ENCODE peak calls at places on chromosomes 6 and 20, in eight cellular contexts. H is bronchial epithelial cell, T is colonic mucosa, Q is GM12865, C is HFF-Myc, A is lower lobe of right lung, U is transverse colon, E is AG04449. J is an unnamed sample.

GRCh38 chr20:4666001-4666470 is 55.7 kb upstream of the PRND start:
- DNase-seq in U (peak), C (no peak), H (peak), A (no peak), Q (peak), E (no peak), T (peak), J (no peak)

GRCh38 chr6:89483111-89483720 is 50.3 kb downstream of the ANKRD6 start:
- DNase-seq in H (no peak), C (no peak), T (no peak), U (no peak), E (no peak), Q (no peak), A (no peak), J (no peak)

GRCh38 chr20:48761023-48761785 is 66.6 kb downstream of the PREX1 start:
- DNase-seq in A (peak), T (peak), E (no peak), C (no peak), H (no peak), Q (peak), U (peak), J (no peak)

GRCh38 chr20:61663521-61664425 is 401.9 kb downstream of the TAF4 start:
- DNase-seq in E (no peak), Q (no peak), T (no peak), C (no peak), U (no peak), A (no peak), H (no peak), J (no peak)

GRCh38 chr20:32281711-32282110 is 4.3 kb downstream of the KIF3B start:
- DNase-seq in C (no peak), T (no peak), A (no peak), U (no peak), E (no peak), Q (peak), H (no peak), J (no peak)

GRCh38 chr6:148175511-148176188 is 167.0 kb upstream of the SASH1 start:
- DNase-seq in E (peak), A (no peak), T (no peak), H (peak), C (peak), Q (no peak), U (no peak), J (no peak)

GRCh38 chr6:36616888-36617521 is 22.8 kb downstream of the SRSF3 start:
- DNase-seq in H (peak), T (peak), C (no peak), E (no peak), U (peak), A (peak), Q (peak), J (no peak)

GRCh38 chr6:74735304-74735703 is 470.5 kb downstream of the COL12A1 start:
- DNase-seq in H (peak), C (no peak), E (peak), Q (no peak), U (no peak), A (no peak), T (no peak), J (no peak)

GRCh38 chr6:152980656-152981055 is 2.2 kb downstream of the FBXO5 start:
- DNase-seq in U (no peak), A (no peak), Q (no peak), E (no peak), H (no peak), T (no peak), C (no peak), J (no peak)

GRCh38 chr6:100447900-100448700 is 16.6 kb downstream of the SIM1 start:
- DNase-seq in T (no peak), H (no peak), U (no peak), A (no peak), E (no peak), Q (no peak), C (no peak), J (no peak)

GRCh38 chr6:127100510-127101140 is 17.8 kb upstream of the RSPO3 start:
- DNase-seq in H (peak), C (no peak), E (no peak), T (no peak), Q (no peak), U (no peak), A (no peak), J (no peak)

GRCh38 chr6:163620670-163621330 is 206.3 kb downstream of the QKI start:
- DNase-seq in T (no peak), A (no peak), H (no peak), U (no peak), E (no peak), Q (no peak), C (no peak), J (no peak)

GRCh38 chr6:8855411-8855810 is 420.1 kb upstream of the SLC35B3 start:
- DNase-seq in A (no peak), U (no peak), E (no peak), C (no peak), H (no peak), T (no peak), Q (no peak), J (no peak)

GRCh38 chr6:154156135-154156948 is 117.3 kb downstream of the OPRM1 start:
- DNase-seq in A (peak), H (peak), U (peak), Q (peak), T (peak), E (no peak), C (no peak), J (peak)

GRCh38 chr6:160042788-160043301 is 74.0 kb downstream of the IGF2R start:
- DNase-seq in T (no peak), U (no peak), Q (no peak), H (peak), E (no peak), C (no peak), A (no peak), J (no peak)

GRCh38 chr20:9087531-9088217 is 18.8 kb downstream of the PLCB4 start:
- DNase-seq in A (no peak), C (no peak), U (no peak), E (no peak), H (no peak), T (no peak), Q (no peak), J (no peak)

GRCh38 chr6:13278184-13278583 is 50.2 kb downstream of the TBC1D7 start:
- DNase-seq in Q (peak), C (no peak), A (no peak), U (no peak), E (no peak), T (no peak), H (no peak), J (no peak)

GRCh38 chr20:1212607-1213396 is 9.5 kb downstream of the C20orf202 start:
- DNase-seq in A (peak), E (peak), Q (peak), C (peak), T (peak), H (peak), U (peak), J (peak)

GRCh38 chr6:38443750-38444149 is 196.0 kb downstream of the BTBD9 start:
- DNase-seq in H (peak), E (no peak), C (no peak), U (no peak), T (no peak), A (no peak), Q (no peak), J (no peak)

GRCh38 chr20:17887331-17888030 is 81.1 kb downstream of the SNX5 start:
- DNase-seq in E (no peak), Q (no peak), A (no peak), H (no peak), U (peak), T (peak), C (no peak), J (no peak)

GRCh38 chr6:53795254-53795701 is 473 bp downstream of the LRRC1 start:
- DNase-seq in T (peak), Q (no peak), H (peak), A (no peak), U (peak), E (no peak), C (no peak), J (peak)

GRCh38 chr20:35539756-35540212 is 2.1 kb upstream of the ERGIC3 start:
- DNase-seq in U (peak), Q (peak), A (peak), H (peak), E (no peak), T (peak), C (no peak), J (no peak)

GRCh38 chr6:78599526-78599925 is 267.8 kb upstream of the IRAK1BP1 start:
- DNase-seq in Q (no peak), T (no peak), H (peak), A (no peak), E (no peak), C (no peak), U (no peak), J (no peak)

GRCh38 chr6:45676376-45676775 is 298.6 kb upstream of the SUPT3H start:
- DNase-seq in A (no peak), E (no peak), U (no peak), H (no peak), T (no peak), Q (no peak), C (no peak), J (no peak)

GRCh38 chr6:45679163-45679562 is 301.4 kb upstream of the SUPT3H start:
- DNase-seq in T (no peak), A (no peak), E (no peak), U (no peak), Q (no peak), C (no peak), H (no peak), J (no peak)

GRCh38 chr6:45678063-45678620 is 300.4 kb upstream of the SUPT3H start:
- DNase-seq in Q (no peak), C (no peak), U (no peak), A (no peak), T (no peak), E (no peak), H (no peak), J (no peak)

GRCh38 chr6:45675634-45676033 is 297.9 kb upstream of the SUPT3H start:
- DNase-seq in Q (no peak), T (no peak), E (no peak), H (no peak), U (no peak), C (no peak), A (no peak), J (no peak)

DNA sequence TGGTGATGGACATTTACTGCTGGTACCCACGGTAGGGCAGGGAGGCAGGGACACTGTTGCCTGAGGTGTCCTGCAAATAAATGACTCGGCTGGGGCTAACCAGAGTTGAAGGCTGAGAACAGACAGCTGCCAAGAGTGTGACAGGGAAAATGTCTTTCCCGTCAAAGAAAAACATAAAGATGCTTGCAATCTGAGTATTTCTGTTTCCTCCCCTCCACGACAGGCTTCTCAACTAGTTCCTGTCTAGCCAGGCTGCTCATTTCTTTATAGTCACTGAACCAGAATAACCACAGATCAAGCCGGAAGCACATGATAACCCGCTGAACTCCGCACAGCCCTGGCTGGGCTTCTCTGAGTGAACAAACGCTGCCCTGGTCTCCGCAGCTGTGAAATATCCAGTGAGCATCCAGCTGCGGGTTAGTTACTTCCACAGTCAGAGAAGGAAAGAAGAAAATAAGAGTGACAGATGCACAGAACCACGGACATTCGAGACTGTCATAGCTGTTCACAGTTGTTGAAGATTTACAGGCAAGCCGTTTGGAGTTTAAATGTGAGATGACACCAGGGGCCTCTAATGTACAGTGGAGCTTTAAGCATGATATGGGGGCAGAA is 299.8 kb upstream of the SUPT3H start:
- DNase-seq in A (no peak), T (peak), Q (peak), H (peak), E (no peak), C (no peak), U (peak), J (peak)
- TF ChIP-seq CTCF in A (no peak), T (no peak), Q (no peak), H (no peak), E (no peak), C (no peak), U (no peak), J (no peak)

DNA sequence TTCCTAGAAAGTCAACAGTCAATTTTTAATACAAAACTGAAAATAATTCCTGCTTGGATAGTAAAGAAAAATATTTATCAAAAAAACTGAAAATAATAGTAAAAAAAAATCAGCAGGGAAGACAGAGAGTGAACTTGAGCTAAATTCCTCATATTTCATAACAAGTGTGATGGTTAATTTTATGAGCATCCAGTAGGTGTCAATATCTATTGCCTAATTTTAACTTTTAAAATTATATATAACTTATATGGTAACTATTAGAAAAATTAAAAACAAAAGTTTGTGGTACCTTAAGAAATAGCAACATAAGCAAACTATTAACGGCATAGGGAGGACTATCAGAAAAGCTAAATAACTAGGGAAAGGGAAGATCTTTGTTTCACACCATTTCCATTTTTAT is 2.1 kb downstream of the EPM2A start:
- DNase-seq in U (no peak), H (no peak), T (no peak), Q (no peak), C (no peak), E (no peak), A (no peak), J (no peak)
- TF ChIP-seq CTCF in U (no peak), H (no peak), T (no peak), Q (no peak), C (no peak), E (no peak), A (no peak), J (no peak)

DNA sequence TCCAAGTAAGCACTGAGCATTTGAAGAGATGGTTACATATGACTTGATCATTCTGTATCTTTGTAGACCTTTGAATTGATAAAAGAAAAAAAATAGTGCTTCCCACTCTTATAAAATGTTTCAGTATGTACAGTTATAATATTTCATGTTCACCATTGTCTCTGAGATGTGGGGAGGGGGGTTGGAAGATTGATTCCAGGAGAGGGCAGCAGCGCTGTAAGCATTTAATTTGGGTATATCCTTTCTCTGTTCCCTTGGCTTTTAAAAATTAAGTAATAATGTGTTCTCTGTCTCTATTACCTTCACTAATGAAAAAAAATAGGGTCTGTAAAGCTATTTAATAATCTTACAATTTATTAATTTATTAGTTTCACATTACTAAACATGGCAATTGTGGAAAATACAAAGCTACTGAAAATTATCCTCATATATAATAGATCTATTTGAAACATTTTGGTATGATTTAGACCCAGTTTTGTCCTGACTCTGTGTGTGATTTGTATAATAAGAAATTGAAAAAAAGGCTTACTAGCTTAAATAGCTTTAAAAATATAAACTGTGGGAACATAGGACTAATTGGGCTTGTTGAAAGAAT is 341.2 kb downstream of the CDKAL1 start:
- DNase-seq in T (no peak), C (no peak), H (peak), A (no peak), E (no peak), Q (peak), U (no peak), J (no peak)
- TF ChIP-seq CTCF in T (no peak), C (peak), H (peak), A (no peak), E (peak), Q (peak), U (no peak), J (peak)

GRCh38 chr6:150687508-150687907 is 87.8 kb downstream of the PLEKHG1 start:
- DNase-seq in C (no peak), E (no peak), A (no peak), U (peak), Q (no peak), H (no peak), T (peak), J (no peak)

GRCh38 chr6:150684715-150685459 is 85.2 kb downstream of the PLEKHG1 start:
- DNase-seq in H (no peak), Q (no peak), C (no peak), T (peak), E (no peak), U (peak), A (no peak), J (no peak)

GRCh38 chr6:150686566-150686965 is 86.9 kb downstream of the PLEKHG1 start:
- DNase-seq in E (no peak), H (peak), C (no peak), A (no peak), Q (no peak), T (peak), U (no peak), J (no peak)

GRCh38 chr6:150684161-150684560 is 84.5 kb downstream of the PLEKHG1 start:
- DNase-seq in A (no peak), T (no peak), C (no peak), H (no peak), E (no peak), U (no peak), Q (no peak), J (no peak)

GRCh38 chr6:150685860-150686259 is 86.2 kb downstream of the PLEKHG1 start:
- DNase-seq in E (no peak), H (peak), T (peak), C (no peak), U (peak), A (peak), Q (peak), J (peak)
- TF ChIP-seq CTCF in E (peak), H (peak), T (peak), C (peak), U (peak), A (peak), Q (peak), J (peak)

GRCh38 chr6:31356216-31356945 is 598 bp downstream of the HLA-B start:
- DNase-seq in A (peak), H (no peak), E (no peak), Q (peak), T (peak), C (no peak), U (peak), J (peak)
- TF ChIP-seq CTCF in A (no peak), H (no peak), E (no peak), Q (no peak), T (no peak), C (no peak), U (no peak), J (no peak)

GRCh38 chr6:118161364-118161763 is 254.3 kb downstream of the SLC35F1 start:
- DNase-seq in H (no peak), E (no peak), A (no peak), Q (no peak), U (no peak), C (no peak), T (no peak), J (no peak)

GRCh38 chr6:118165500-118165899 is 258.4 kb downstream of the SLC35F1 start:
- DNase-seq in C (no peak), A (no peak), Q (no peak), T (no peak), H (no peak), U (no peak), E (no peak), J (no peak)

GRCh38 chr6:118168421-118168820 is 261.4 kb downstream of the SLC35F1 start:
- DNase-seq in U (no peak), T (no peak), E (no peak), C (no peak), Q (no peak), A (no peak), H (no peak), J (no peak)

DNA sequence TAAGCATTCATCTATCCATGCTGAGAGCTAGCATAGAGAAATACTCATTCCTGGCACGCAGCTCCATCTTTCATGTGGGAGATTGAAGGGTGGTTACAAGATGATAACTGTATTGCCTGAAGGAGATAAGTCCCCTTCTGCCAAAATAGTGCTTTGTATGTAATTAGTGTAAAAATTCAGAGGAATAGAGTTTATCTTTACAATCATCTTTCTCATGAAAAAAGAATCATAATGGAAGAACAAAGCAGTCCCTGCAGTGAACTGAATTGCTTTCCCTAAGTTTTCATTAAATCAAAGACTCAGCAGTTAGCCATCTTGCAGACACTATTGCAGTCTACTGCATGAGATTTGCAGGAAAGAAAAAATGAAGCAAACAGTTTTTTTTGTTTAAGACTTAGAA is 256.5 kb downstream of the SLC35F1 start:
- DNase-seq in C (no peak), A (no peak), U (no peak), Q (no peak), T (no peak), H (no peak), E (no peak), J (no peak)
- TF ChIP-seq CTCF in C (no peak), A (no peak), U (no peak), Q (no peak), T (no peak), H (no peak), E (no peak), J (no peak)

GRCh38 chr6:138007014-138007472 is 100.2 kb downstream of the PERP start:
- DNase-seq in A (no peak), H (peak), Q (peak), C (no peak), U (peak), T (peak), E (no peak), J (peak)
- TF ChIP-seq CTCF in A (peak), H (peak), Q (peak), C (peak), U (peak), T (peak), E (peak), J (peak)

DNA sequence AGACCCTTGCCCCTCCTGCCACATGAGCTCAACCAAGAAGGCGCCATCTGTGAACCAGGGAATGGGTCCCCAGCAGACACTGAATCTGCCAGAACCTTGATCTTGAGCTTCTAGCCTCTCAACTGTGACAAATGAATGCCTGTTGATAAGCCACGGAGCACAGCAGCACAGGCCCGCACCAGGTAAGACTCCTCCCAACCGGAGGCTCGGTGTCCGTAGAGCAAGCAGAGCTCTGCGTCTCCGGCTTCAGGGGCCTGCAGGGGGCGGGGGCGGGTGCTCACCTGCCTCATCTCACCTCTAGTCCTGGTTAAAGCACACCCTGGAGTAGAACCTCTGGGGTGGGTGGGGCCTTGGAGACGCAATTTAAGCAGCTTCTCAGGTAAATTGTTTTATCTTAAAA is 122.7 kb downstream of the SMOC2 start:
- DNase-seq in C (no peak), Q (no peak), E (no peak), A (no peak), H (no peak), U (no peak), T (no peak), J (no peak)
- TF ChIP-seq CTCF in C (no peak), Q (no peak), E (no peak), A (no peak), H (no peak), U (no peak), T (no peak), J (no peak)